ENCODE peak calls at places on chromosomes 6 and 20, in ten cellular contexts. S is small intestine, E is mesendoderm, K is AG04450, Y is RWPE1, X is coronary artery, J is IMR-90, T is HepG2, B is heart right ventricle, M is uterus. V is an unnamed sample.
A peak's percentile ranks its signal among the peaks of the same experiment; 100 is the strongest.

GRCh38 chr6:149210376-149210775 is 107.1 kb upstream of the TAB2 start:
- DNase-seq in S (no peak), E (no peak), K (no peak), Y (no peak), X (no peak), J (peak; percentile 77), T (no peak), B (no peak), M (no peak), V (no peak)

GRCh38 chr6:163346529-163346961 is 68.0 kb upstream of the QKI start:
- DNase-seq in S (no peak), E (no peak), K (no peak), Y (no peak), X (no peak), J (no peak), T (no peak), B (no peak), M (no peak), V (no peak)

GRCh38 chr6:85126448-85127178 is 323.3 kb upstream of the NT5E start:
- DNase-seq in S (peak; percentile 2), E (peak; percentile 90), K (no peak), Y (peak; percentile 64), X (no peak), J (peak; percentile 2), T (peak; percentile 52), B (no peak), M (peak; percentile 28), V (no peak)

GRCh38 chr6:106767271-106767670 is 137.9 kb downstream of the QRSL1 start:
- DNase-seq in S (no peak), E (no peak), K (no peak), Y (no peak), X (no peak), J (no peak), T (no peak), B (no peak), M (no peak), V (peak; percentile 37)

GRCh38 chr6:4613795-4614194 is 162.4 kb upstream of the CDYL start:
- DNase-seq in S (no peak), E (no peak), K (no peak), Y (no peak), X (no peak), J (no peak), T (no peak), B (no peak), M (no peak), V (no peak)

GRCh38 chr6:93163146-93163545 is 256.2 kb downstream of the EPHA7 start:
- DNase-seq in S (no peak), E (no peak), K (no peak), Y (no peak), X (no peak), J (no peak), T (no peak), B (no peak), M (no peak), V (no peak)

GRCh38 chr6:87617405-87617804 is 27.5 kb downstream of the ORC3 start:
- DNase-seq in S (no peak), E (no peak), K (no peak), Y (no peak), X (no peak), J (no peak), T (no peak), B (peak; percentile 5), M (no peak), V (no peak)

GRCh38 chr6:105091140-105091829 is 88.5 kb downstream of the POPDC3 start:
- DNase-seq in S (no peak), E (no peak), K (no peak), Y (no peak), X (no peak), J (no peak), T (no peak), B (no peak), M (no peak), V (no peak)

GRCh38 chr6:20483902-20484497 is 50.3 kb upstream of the CDKAL1 start:
- DNase-seq in S (no peak), E (peak; percentile 51), K (no peak), Y (no peak), X (no peak), J (no peak), T (no peak), B (no peak), M (no peak), V (no peak)

GRCh38 chr6:34658605-34659218 is 37.9 kb downstream of the ILRUN start:
- DNase-seq in S (no peak), E (no peak), K (no peak), Y (no peak), X (no peak), J (no peak), T (no peak), B (no peak), M (no peak), V (no peak)

GRCh38 chr20:17226410-17227198 is at the start of gene PCSK2:
- DNase-seq in S (peak; percentile 3), E (peak; percentile 95), K (peak; percentile 6), Y (no peak), X (no peak), J (peak; percentile 57), T (no peak), B (peak; percentile 15), M (no peak), V (no peak)

GRCh38 chr20:49866051-49866450 is 49.3 kb downstream of the SPATA2 start:
- DNase-seq in S (no peak), E (no peak), K (peak; percentile 50), Y (no peak), X (peak; percentile 14), J (peak; percentile 75), T (no peak), B (no peak), M (no peak), V (no peak)

GRCh38 chr20:19626896-19627295 is 131.2 kb upstream of the RIN2 start:
- DNase-seq in S (no peak), E (peak; percentile 81), K (no peak), Y (no peak), X (no peak), J (peak; percentile 26), T (no peak), B (no peak), M (no peak), V (no peak)

GRCh38 chr20:23112595-23112994 is 26.5 kb upstream of the CD93 start:
- DNase-seq in S (no peak), E (no peak), K (no peak), Y (no peak), X (no peak), J (no peak), T (no peak), B (no peak), M (no peak), V (no peak)

GRCh38 chr20:2329286-2329685 is 33.5 kb downstream of the TGM3 start:
- DNase-seq in S (no peak), E (no peak), K (no peak), Y (no peak), X (no peak), J (no peak), T (no peak), B (no peak), M (no peak), V (no peak)

GRCh38 chr6:21826031-21826430 is 232.5 kb downstream of the SOX4 start:
- DNase-seq in S (no peak), E (peak; percentile 93), K (no peak), Y (no peak), X (no peak), J (peak; percentile 42), T (peak; percentile 13), B (no peak), M (no peak), V (no peak)

DNA sequence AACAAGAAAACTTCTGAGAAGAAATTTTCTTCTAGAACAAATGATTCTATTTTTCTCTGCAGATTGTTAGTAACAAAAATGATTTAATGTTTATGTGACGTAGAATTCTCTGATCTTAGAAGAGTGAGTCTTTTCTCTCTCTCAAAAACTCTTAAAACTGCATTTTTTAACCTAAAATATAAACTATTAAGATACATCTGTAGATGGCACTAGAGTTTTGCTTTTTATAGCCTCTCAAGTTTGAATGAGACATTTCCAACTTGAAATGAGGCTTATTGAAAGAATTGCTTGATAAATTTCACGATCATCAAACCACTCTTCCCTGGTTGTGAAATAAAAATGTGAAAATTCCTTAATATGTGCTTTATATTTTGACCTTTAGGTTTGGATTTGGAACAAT is 53.8 kb downstream of the PHF3 start:
- DNase-seq in S (no peak), E (no peak), K (no peak), Y (no peak), X (no peak), J (no peak), T (no peak), B (no peak), M (no peak), V (no peak)
- H3K27ac ChIP-seq in S (no peak overlapping the region), E (no peak overlapping the region), K (no peak overlapping the region), Y (no peak overlapping the region), X (no peak overlapping the region), J (no peak overlapping the region), T (no peak overlapping the region), B (no peak overlapping the region), M (no peak overlapping the region), V (no peak overlapping the region)

GRCh38 chr6:14736231-14736953 is 509.5 kb upstream of the JARID2 start:
- DNase-seq in S (no peak), E (no peak), K (no peak), Y (no peak), X (no peak), J (no peak), T (no peak), B (no peak), M (no peak), V (no peak)
- H3K27ac ChIP-seq in S (no peak overlapping the region), E (no peak overlapping the region), K (no peak overlapping the region), Y (no peak overlapping the region), X (no peak overlapping the region), J (no peak overlapping the region), T (no peak overlapping the region), B (no peak overlapping the region), M (no peak overlapping the region), V (no peak overlapping the region)

GRCh38 chr6:91407706-91408105 is 820.8 kb upstream of the MAP3K7 start:
- DNase-seq in S (no peak), E (no peak), K (no peak), Y (no peak), X (no peak), J (no peak), T (no peak), B (no peak), M (no peak), V (no peak)
- H3K27ac ChIP-seq in S (no peak overlapping the region), E (no peak overlapping the region), K (no peak overlapping the region), Y (no peak overlapping the region), X (no peak overlapping the region), J (no peak overlapping the region), T (no peak overlapping the region), B (no peak overlapping the region), M (no peak overlapping the region), V (no peak overlapping the region)

DNA sequence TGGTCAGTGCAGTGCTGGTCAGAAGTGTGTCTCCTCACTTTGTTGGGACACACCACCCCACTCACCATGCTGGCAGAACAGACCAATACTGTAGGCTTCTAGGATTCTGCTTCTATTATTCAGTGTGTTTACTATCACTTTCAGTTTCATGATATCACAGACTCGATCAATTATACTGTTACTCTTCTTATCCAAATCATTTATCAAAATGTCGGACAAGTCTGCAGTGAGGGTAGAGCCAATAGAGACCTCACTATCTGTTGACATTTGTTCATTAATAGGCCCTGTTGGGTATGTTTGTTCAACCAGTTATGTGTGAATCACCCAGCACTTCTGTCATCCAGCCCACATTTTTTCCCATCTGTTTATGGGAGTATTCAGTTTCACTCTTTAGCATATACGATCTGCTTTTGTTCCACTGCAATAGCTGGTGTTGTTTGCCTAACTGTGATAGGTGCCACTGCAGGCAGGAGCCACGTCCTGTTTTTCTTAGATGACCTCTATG is 140.1 kb downstream of the NRN1 start:
- DNase-seq in S (peak; percentile 71), E (no peak), K (no peak), Y (peak; percentile 56), X (no peak), J (peak; percentile 41), T (peak; percentile 55), B (no peak), M (no peak), V (peak; percentile 80)
- H3K27ac ChIP-seq in S (peak overlapping the region; percentile 39), E (no peak overlapping the region), K (no peak overlapping the region), Y (no peak overlapping the region), X (no peak overlapping the region), J (no peak overlapping the region), T (no peak overlapping the region), B (no peak overlapping the region), M (no peak overlapping the region), V (no peak overlapping the region)